ENCODE peak calls at places on chromosomes 16 and 17, in seven cellular contexts. D, Z, U, S, A, Q and W are unnamed samples.

GRCh38 chr17:689556-690247 is 24.9 kb downstream of the VPS53 start:
- DNase-seq in Z (no peak), S (no peak), U (no peak), Q (no peak), D (no peak), A (no peak), W (no peak)

GRCh38 chr16:375927-376816 is 5.6 kb downstream of the PGAP6 start:
- DNase-seq in S (no peak), A (no peak), U (no peak), D (no peak), Z (no peak), Q (peak), W (no peak)

GRCh38 chr17:63096426-63096825 is 130.4 kb downstream of the TANC2 start:
- DNase-seq in U (no peak), Z (peak), Q (no peak), S (no peak), A (no peak), D (peak), W (no peak)

GRCh38 chr16:73956592-73957495 is 339.8 kb upstream of the PSMD7 start:
- DNase-seq in U (peak), A (peak), S (peak), D (peak), Z (peak), Q (no peak), W (no peak)

GRCh38 chr17:6231886-6232767 is 161.9 kb downstream of the WSCD1 start:
- DNase-seq in Z (no peak), A (no peak), S (no peak), D (peak), U (peak), Q (no peak), W (peak)

GRCh38 chr17:48994548-48995331 is 2.4 kb upstream of the IGF2BP1 start:
- DNase-seq in Q (no peak), S (no peak), A (no peak), D (no peak), U (no peak), Z (no peak), W (no peak)

GRCh38 chr16:57966133-57966805 is 4.7 kb downstream of the CNGB1 start:
- DNase-seq in D (peak), Q (peak), U (no peak), S (no peak), Z (peak), A (no peak), W (no peak)

GRCh38 chr16:82995286-82995926 is 368.6 kb downstream of the CDH13 start:
- DNase-seq in A (no peak), Q (no peak), U (no peak), D (no peak), S (no peak), Z (peak), W (no peak)

GRCh38 chr17:61239953-61240352 is 159.7 kb upstream of the TBX2 start:
- DNase-seq in D (no peak), S (no peak), U (no peak), Q (no peak), Z (no peak), A (no peak), W (no peak)

GRCh38 chr16:70685061-70685937 is 554 bp downstream of the MTSS2 start:
- DNase-seq in Z (no peak), A (peak), S (peak), Q (peak), U (peak), D (no peak), W (no peak)

GRCh38 chr16:22623351-22623781 is 112.7 kb downstream of the NPIPB5 start:
- DNase-seq in A (no peak), Q (no peak), Z (peak), U (peak), S (no peak), D (peak), W (no peak)

GRCh38 chr17:27746881-27747280 is 53.4 kb downstream of the NOS2 start:
- DNase-seq in Z (no peak), Q (no peak), A (no peak), S (no peak), U (no peak), D (no peak), W (no peak)

GRCh38 chr17:66230918-66231543 is 1.8 kb upstream of the APOH start:
- DNase-seq in Z (no peak), A (no peak), D (no peak), S (no peak), U (no peak), Q (no peak), W (no peak)

GRCh38 chr16:30930160-30930571 is 6.8 kb downstream of the FBXL19 start:
- DNase-seq in S (no peak), A (no peak), U (no peak), Z (no peak), D (no peak), Q (no peak), W (no peak)

GRCh38 chr16:48353565-48354163 is 31.5 kb downstream of the SIAH1 start:
- DNase-seq in D (peak), A (peak), Q (no peak), S (no peak), U (peak), Z (peak), W (no peak)

GRCh38 chr17:75244133-75244866 is 17.1 kb downstream of the GGA3 start:
- DNase-seq in A (no peak), D (no peak), Q (no peak), Z (no peak), U (no peak), S (no peak), W (no peak)

GRCh38 chr16:53872248-53873221 is 168.6 kb downstream of the FTO start:
- DNase-seq in U (peak), A (no peak), D (peak), S (no peak), Q (no peak), Z (peak), W (no peak)

GRCh38 chr17:38608648-38609047 is 2.9 kb upstream of the SRCIN1 start:
- DNase-seq in D (no peak), Z (no peak), U (peak), S (no peak), Q (peak), A (no peak), W (no peak)

GRCh38 chr16:56354746-56355145 is 70.6 kb downstream of the AMFR start:
- DNase-seq in Q (no peak), Z (no peak), A (no peak), S (no peak), U (no peak), D (no peak), W (peak)

GRCh38 chr16:88856122-88856827 is 472 bp downstream of the GALNS start:
- DNase-seq in A (peak), S (peak), Z (no peak), Q (no peak), D (no peak), U (no peak), W (no peak)

GRCh38 chr17:65191805-65192740 is 54.9 kb downstream of the RGS9 start:
- DNase-seq in Z (peak), S (no peak), Q (no peak), D (peak), U (peak), A (no peak), W (no peak)

GRCh38 chr16:27779719-27780161 is 229.8 kb downstream of the KATNIP start:
- DNase-seq in Z (peak), S (peak), A (peak), Q (no peak), U (peak), D (peak), W (no peak)

GRCh38 chr16:24141466-24141865 is 114.7 kb upstream of the CACNG3 start:
- DNase-seq in Q (no peak), A (no peak), Z (no peak), D (no peak), S (no peak), U (no peak), W (no peak)

GRCh38 chr16:24141917-24142316 is 114.2 kb upstream of the CACNG3 start:
- DNase-seq in U (no peak), A (no peak), D (no peak), Q (no peak), S (no peak), Z (no peak), W (no peak)

GRCh38 chr16:24139282-24139681 is 116.9 kb upstream of the CACNG3 start:
- DNase-seq in Z (no peak), S (no peak), Q (no peak), D (no peak), A (no peak), U (peak), W (no peak)

GRCh38 chr16:24135624-24136296 is 120.4 kb upstream of the CACNG3 start:
- DNase-seq in A (no peak), D (no peak), Z (no peak), U (no peak), S (no peak), Q (no peak), W (no peak)

DNA sequence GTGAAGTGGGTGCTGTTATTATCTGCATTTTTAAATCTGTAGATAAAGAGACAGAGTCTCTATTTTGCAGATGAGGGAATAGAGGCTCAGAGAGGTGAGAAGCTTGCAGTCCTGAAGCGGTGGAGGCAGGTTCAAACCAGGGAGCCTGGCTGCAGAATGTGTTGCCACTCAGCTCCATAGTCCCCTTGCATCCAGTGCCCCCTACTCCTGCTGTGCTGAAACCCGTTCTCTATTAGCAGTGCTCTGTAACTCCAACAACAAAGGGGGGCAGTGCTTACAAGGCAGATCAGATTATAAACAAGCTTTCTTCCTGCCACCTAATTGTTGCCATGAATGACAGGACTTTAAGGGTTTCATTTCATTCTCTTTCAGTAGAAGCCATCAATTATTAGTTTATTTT is 118.1 kb upstream of the CACNG3 start:
- DNase-seq in S (no peak), D (no peak), Z (no peak), A (no peak), U (no peak), Q (no peak), W (no peak)
- TF ChIP-seq CTCF in S (no peak), D (no peak), Z (no peak), A (no peak), U (no peak), Q (no peak), W (no peak)

DNA sequence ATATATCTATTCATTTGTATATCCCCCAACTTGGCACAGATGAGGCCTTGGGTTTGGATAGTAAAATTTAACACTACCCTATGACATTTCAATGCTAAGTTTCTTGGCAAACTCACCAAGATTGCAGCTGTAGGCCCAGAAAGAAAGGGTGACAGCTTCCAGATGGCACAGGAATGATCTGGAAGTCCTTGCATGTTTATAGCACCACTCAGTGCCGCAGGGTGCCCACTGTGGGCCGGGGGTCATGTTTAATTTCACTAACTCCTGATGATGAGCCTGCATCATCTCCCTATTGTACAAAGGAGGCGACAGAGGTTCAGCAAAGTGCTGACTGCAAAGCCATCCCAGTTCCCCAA is 166.0 kb downstream of the XYLT1 start:
- DNase-seq in S (no peak), Q (no peak), Z (no peak), A (no peak), D (no peak), U (no peak), W (no peak)
- TF ChIP-seq CTCF in S (no peak), Q (no peak), Z (no peak), A (no peak), D (no peak), U (no peak), W (no peak)

GRCh38 chr17:53150101-53150698 is 672.5 kb upstream of the KIF2B start:
- DNase-seq in Q (no peak), Z (no peak), D (no peak), U (no peak), A (peak), S (no peak), W (no peak)
- TF ChIP-seq CTCF in Q (peak), Z (no peak), D (no peak), U (no peak), A (peak), S (peak), W (peak)

DNA sequence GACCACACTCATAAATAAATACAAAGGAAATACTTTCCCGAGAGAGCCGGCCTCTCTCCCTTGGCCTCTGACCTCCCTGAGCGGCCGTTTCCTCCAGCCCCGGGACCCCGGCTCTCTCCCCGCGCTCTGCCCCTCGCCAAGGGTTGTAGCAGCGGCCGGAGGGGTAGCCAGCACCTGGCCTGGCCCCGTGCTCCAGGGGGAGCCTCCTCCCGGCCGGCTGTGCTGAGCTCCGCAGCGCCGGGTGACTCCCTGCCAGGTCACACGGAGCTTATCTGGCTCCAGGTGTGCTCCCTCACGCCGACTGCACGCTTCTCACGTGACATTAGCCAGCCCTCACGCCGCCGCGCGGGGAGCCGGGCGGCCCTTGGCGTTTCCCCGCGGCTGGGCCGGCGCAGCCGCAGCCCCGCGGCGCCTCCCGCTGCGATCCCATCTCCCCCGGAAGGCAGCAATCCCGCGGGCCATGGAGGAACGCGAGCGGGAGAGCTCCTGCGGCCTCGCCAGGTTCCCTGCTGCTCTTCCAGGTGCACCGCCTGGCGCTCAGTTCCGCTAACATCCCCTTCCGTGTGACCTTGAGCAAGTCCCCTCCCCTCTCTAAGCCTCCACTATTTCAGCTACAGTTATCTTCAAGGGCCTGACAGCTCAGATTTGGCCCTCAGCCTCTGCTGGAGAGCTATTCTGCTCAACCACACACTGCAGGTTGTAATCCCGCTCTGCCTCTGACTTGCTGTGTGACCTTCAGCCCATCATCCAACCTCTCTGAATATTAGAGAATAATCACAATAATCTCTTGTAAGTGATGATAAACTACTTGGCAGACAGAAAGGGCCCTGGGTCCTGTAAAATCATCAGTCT is 3.5 kb downstream of the MYO18A start:
- DNase-seq in D (peak), Z (peak), S (peak), A (peak), U (peak), Q (peak), W (no peak)
- TF ChIP-seq CTCF in D (no peak), Z (no peak), S (no peak), A (no peak), U (no peak), Q (no peak), W (no peak)

GRCh38 chr17:81479672-81480071 is 32.9 kb downstream of the ACTG1 start:
- DNase-seq in Z (no peak), U (no peak), D (no peak), Q (no peak), S (no peak), A (no peak), W (no peak)

GRCh38 chr17:81479175-81479574 is 33.4 kb downstream of the ACTG1 start:
- DNase-seq in Q (no peak), S (no peak), U (no peak), D (no peak), Z (no peak), A (no peak), W (no peak)

GRCh38 chr17:81481815-81482505 is 30.6 kb downstream of the ACTG1 start:
- DNase-seq in D (no peak), Z (no peak), U (no peak), S (no peak), A (no peak), Q (no peak), W (no peak)

GRCh38 chr17:81481011-81481799 is 31.4 kb downstream of the ACTG1 start:
- DNase-seq in A (peak), S (peak), D (peak), Z (peak), U (peak), Q (no peak), W (no peak)

GRCh38 chr17:81480140-81480917 is 32.3 kb downstream of the ACTG1 start:
- DNase-seq in U (peak), A (no peak), D (peak), Q (no peak), Z (peak), S (peak), W (no peak)
- TF ChIP-seq CTCF in U (no peak), A (peak), D (peak), Q (no peak), Z (peak), S (no peak), W (peak)

GRCh38 chr16:80500116-80500859 is 40.5 kb upstream of the DYNLRB2 start:
- DNase-seq in A (no peak), Q (no peak), U (no peak), S (no peak), D (no peak), Z (no peak), W (no peak)
- TF ChIP-seq CTCF in A (no peak), Q (no peak), U (no peak), S (no peak), D (no peak), Z (no peak), W (no peak)

DNA sequence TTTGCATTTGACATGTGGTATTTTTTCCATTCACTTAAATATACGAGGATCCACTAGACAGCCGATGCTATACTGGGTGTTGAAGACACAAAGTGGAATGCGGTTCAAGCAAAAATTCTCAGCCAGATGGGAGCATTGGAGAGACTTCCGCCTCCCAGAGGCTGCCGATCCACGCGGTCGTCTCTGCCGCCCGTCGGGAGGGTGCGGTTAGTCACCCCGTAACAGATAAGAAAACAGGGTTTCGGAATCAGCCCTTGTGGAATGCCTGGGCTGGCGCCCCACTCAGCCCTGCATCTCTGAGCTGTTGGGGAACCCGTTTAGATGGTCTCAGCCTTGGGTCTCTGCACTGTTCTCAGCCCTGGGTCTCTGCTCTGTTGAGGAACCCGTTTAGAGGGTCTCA is 7.3 kb downstream of the GSE1 start:
- DNase-seq in U (no peak), S (no peak), A (no peak), Q (no peak), D (no peak), Z (no peak), W (no peak)
- TF ChIP-seq CTCF in U (no peak), S (no peak), A (no peak), Q (no peak), D (no peak), Z (no peak), W (no peak)

GRCh38 chr17:2299136-2299535 is 4.4 kb downstream of the SMG6 start:
- DNase-seq in Z (no peak), S (no peak), A (no peak), Q (no peak), D (no peak), U (no peak), W (no peak)

GRCh38 chr17:2302740-2303277 is 776 bp downstream of the SMG6 start:
- DNase-seq in A (peak), U (peak), D (no peak), S (no peak), Z (no peak), Q (no peak), W (no peak)

GRCh38 chr17:2299756-2300155 is 3.8 kb downstream of the SMG6 start:
- DNase-seq in S (no peak), U (no peak), D (no peak), Q (no peak), A (no peak), Z (no peak), W (no peak)

DNA sequence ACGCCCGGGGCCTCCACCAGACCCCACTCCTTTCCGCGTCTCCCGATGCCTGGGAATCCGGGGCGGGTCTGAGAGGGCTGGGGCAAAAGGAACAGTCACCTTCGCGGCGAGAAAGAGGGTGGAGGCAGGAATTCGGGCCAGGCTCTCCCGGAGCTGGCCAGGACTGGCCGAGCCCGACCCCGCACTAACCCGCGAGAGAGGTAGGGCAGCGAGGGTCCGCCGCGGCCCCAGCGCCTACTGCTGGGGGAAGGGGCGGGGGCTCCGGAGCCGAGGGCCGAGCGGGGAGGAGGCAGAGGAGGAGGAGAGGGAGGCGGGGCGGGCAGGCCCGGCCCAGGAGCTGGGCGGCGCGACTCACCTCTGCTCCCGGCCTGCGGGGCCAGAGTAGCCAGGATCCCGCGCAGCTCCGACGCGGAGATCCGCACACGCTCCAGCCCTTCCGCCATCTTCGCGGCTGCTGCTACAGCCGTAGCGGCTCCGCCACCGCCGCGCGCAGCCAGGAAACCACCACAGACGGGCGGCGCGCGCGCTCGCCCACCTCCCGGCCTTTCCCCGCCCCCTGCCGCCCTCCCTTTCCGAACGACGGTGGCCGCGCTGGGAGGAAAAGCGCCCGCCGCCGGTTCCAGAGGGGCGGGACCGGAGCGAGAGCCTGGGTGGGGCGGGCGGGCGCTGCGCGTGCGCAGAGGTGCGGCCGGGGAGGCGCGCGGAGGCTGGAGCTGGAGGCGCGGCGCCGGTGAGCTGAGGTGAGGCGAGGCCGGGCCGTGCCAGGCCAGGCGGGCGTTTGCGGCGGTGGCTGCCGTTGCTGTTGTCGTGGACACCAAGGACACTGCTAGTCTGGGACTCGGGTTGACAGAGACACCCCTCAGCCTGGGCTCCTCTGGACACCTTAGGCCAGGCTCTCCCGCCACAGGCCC is at the start of the genes SMG6 and SRR:
- DNase-seq in D (peak), A (peak), S (peak), U (peak), Q (peak), Z (peak), W (peak)
- TF ChIP-seq CTCF in D (no peak), A (no peak), S (no peak), U (no peak), Q (no peak), Z (no peak), W (no peak)